ENCODE peak calls at places on chromosome 22, in six cellular contexts. Q is stomach, O is right lobe of liver, P is HepG2, R is esophagus squamous epithelium, K is adrenal gland. W is an unnamed sample.

GRCh38 chr22:36325163-36326031 is 62.4 kb downstream of the MYH9 start:
- DNase-seq in Q (peak), O (no peak), P (no peak), R (no peak), K (peak), W (peak)

GRCh38 chr22:44775862-44776261 is 23.5 kb downstream of the ARHGAP8 start:
- DNase-seq in Q (no peak), O (no peak), P (no peak), R (no peak), K (no peak), W (no peak)

GRCh38 chr22:36215976-36216375 is 14.4 kb upstream of the APOL4 start:
- DNase-seq in Q (no peak), O (no peak), P (no peak), R (no peak), K (no peak), W (no peak)

GRCh38 chr22:38921126-38921525 is 36.3 kb upstream of the APOBEC3A start:
- DNase-seq in Q (peak), O (peak), P (no peak), R (no peak), K (no peak), W (no peak)

GRCh38 chr22:49218142-49218541 is 609.5 kb downstream of the BRD1 start:
- DNase-seq in Q (no peak), O (no peak), P (no peak), R (no peak), K (no peak), W (no peak)

GRCh38 chr22:50089231-50090140 is at the start of gene MOV10L1:
- DNase-seq in Q (no peak), O (no peak), P (no peak), R (no peak), K (no peak), W (no peak)

GRCh38 chr22:24500251-24500820 is 5.2 kb downstream of the UPB1 start:
- DNase-seq in Q (no peak), O (peak), P (peak), R (no peak), K (no peak), W (no peak)

GRCh38 chr22:38754247-38755154 is 1.3 kb downstream of the SUN2 start:
- DNase-seq in Q (peak), O (peak), P (peak), R (peak), K (peak), W (peak)

GRCh38 chr22:49949914-49950292 is 10.7 kb upstream of the PIM3 start:
- DNase-seq in Q (no peak), O (no peak), P (no peak), R (no peak), K (no peak), W (no peak)

GRCh38 chr22:33539902-33540751 is 380.1 kb downstream of the LARGE1 start:
- DNase-seq in Q (peak), O (peak), P (peak), R (no peak), K (peak), W (peak)

GRCh38 chr22:26109686-26110315 is 59.5 kb upstream of the SEZ6L start:
- DNase-seq in Q (no peak), O (no peak), P (no peak), R (no peak), K (no peak), W (peak)

GRCh38 chr22:45917146-45917545 is 59.8 kb downstream of the WNT7B start:
- DNase-seq in Q (peak), O (no peak), P (no peak), R (no peak), K (no peak), W (no peak)

GRCh38 chr22:37657590-37658132 is 862 bp upstream of the PDXP start:
- DNase-seq in Q (no peak), O (no peak), P (no peak), R (no peak), K (peak), W (no peak)
- TF ChIP-seq POLR2A in Q (no peak), O (no peak), P (peak), R (no peak), K (no peak), W (no peak)

GRCh38 chr22:17268501-17269223 is 49.4 kb upstream of the ADA2 start:
- DNase-seq in Q (no peak), O (no peak), P (no peak), R (no peak), K (no peak), W (no peak)

GRCh38 chr22:17271711-17272451 is 52.6 kb upstream of the ADA2 start:
- DNase-seq in Q (no peak), O (no peak), P (no peak), R (no peak), K (no peak), W (no peak)

GRCh38 chr22:17269224-17269606 is 50.0 kb upstream of the ADA2 start:
- DNase-seq in Q (no peak), O (no peak), P (no peak), R (no peak), K (no peak), W (no peak)

GRCh38 chr22:17269607-17270261 is 50.5 kb upstream of the ADA2 start:
- DNase-seq in Q (no peak), O (peak), P (no peak), R (no peak), K (no peak), W (no peak)

DNA sequence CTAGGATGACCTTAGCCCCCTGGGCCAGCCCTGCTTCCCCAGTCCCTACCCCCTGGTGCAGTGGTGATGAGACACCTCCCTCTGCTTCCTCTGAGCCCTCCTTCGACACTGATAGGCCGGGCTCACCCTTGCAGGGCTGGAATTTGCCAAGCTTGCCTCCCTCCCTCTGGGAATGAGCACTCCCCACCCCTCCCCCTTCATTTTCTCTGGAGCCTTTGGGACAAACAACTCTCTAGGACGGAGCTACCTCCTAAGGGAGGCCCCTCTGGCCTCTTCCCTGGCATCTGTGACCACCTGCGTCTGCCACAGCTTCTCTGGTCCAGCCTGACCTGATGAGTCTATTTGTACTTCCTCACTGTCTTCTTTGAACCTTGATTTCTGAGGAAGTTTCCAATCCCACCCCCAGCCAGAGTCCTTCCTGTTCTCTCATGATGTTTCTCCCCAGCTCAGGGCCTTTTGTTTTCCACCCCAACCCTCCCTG is 53.3 kb upstream of the ADA2 start:
- DNase-seq in Q (no peak), O (no peak), P (no peak), R (no peak), K (no peak), W (no peak)
- H3K4me3 ChIP-seq in Q (no peak), O (no peak), P (no peak), R (no peak), K (no peak), W (no peak)

DNA sequence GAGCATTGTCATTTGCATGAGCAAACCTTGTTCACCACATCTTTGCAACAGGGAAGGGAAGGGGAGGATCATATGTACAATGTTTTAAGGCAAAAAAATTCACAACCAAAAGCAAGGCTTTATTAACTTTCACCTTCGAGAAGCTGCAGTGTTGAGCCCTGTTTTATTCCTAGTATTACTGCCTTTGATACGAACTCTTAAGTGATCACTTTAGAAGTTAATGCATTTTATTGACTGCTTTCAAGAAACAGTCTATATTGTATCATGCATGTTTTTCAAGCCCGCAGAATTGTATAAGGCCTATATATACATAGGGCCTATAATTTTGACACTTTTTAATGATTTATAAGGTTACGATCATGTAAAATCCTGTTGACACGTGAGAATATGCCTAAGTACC is 117.5 kb upstream of the VPREB1 start:
- DNase-seq in Q (no peak), O (no peak), P (no peak), R (no peak), K (no peak), W (no peak)
- TF ChIP-seq POLR2A in Q (no peak), O (no peak), P (no peak), R (no peak), K (no peak), W (no peak)

DNA sequence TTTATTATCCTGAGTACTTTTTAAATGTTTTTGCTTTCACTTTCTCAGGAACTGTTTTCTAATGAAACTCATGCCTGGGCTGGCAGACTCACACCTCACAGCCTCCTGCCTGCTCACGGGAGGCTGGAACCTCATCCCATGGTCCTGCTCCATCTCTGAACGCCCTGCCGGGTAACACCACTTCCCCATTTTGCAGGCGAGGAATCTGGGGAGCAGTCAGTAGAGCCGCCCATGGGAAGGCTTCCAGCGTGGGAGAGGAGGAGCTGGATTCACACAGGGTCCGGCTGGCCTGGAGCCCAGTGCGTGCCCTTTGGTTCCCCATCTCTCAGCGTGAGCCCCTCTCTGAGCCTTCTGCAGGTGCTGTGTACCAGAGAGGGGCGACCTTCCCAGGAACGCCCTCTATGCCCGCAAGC is 53.6 kb downstream of the SCUBE1 start:
- DNase-seq in Q (no peak), O (no peak), P (no peak), R (no peak), K (no peak), W (no peak)
- H3K4me3 ChIP-seq in Q (peak), O (no peak), P (no peak), R (no peak), K (no peak), W (no peak)

GRCh38 chr22:30206964-30207363 is 39.6 kb downstream of the LIF start:
- DNase-seq in Q (peak), O (peak), P (peak), R (no peak), K (peak), W (peak)

GRCh38 chr22:30204015-30204741 is 42.4 kb downstream of the LIF start:
- DNase-seq in Q (peak), O (no peak), P (no peak), R (no peak), K (no peak), W (peak)

GRCh38 chr22:30202531-30203006 is 44.0 kb downstream of the LIF start:
- DNase-seq in Q (peak), O (no peak), P (no peak), R (no peak), K (no peak), W (peak)

GRCh38 chr22:30204742-30205111 is 41.8 kb downstream of the LIF start:
- DNase-seq in Q (peak), O (peak), P (no peak), R (no peak), K (no peak), W (peak)

GRCh38 chr22:30205281-30206115 is 41.1 kb downstream of the LIF start:
- DNase-seq in Q (peak), O (peak), P (peak), R (no peak), K (peak), W (peak)
- TF ChIP-seq POLR2A in Q (no peak), O (no peak), P (no peak), R (no peak), K (no peak), W (no peak)

W was measured in lower leg skin.